ENCODE peak calls at places on chromosomes 16 and 17, in four cellular contexts. W is H9, D is H1, F is mesenchymal stem cell. Y is an unnamed sample.

GRCh38 chr16:18062713-18063112 is 273.8 kb downstream of the NPIPA8 start:
- DNase-seq in W (peak; percentile 33), D (peak; percentile 51), F (no peak), Y (no peak)

GRCh38 chr16:17777461-17777863 is 306.7 kb upstream of the XYLT1 start:
- DNase-seq in F (no peak), W (no peak), D (no peak), Y (no peak)

GRCh38 chr16:2966803-2967184 is 2.4 kb upstream of the PAQR4 start:
- DNase-seq in W (no peak), F (no peak), D (peak; percentile 56), Y (peak; percentile 36)

GRCh38 chr16:56970934-56971767 is 9.4 kb downstream of the CETP start:
- DNase-seq in F (no peak), W (no peak), D (no peak), Y (no peak)

GRCh38 chr16:64865037-64865696 is 256.7 kb downstream of the CDH11 start:
- DNase-seq in W (no peak), D (no peak), F (peak; percentile 52), Y (no peak)

GRCh38 chr16:28863929-28864886 is 565 bp downstream of the SH2B1 start:
- DNase-seq in W (no peak), F (peak; percentile 63), D (no peak), Y (peak; percentile 32)

GRCh38 chr17:81519284-81520020 is 6.9 kb upstream of the ACTG1 start:
- DNase-seq in D (peak; percentile 69), W (peak; percentile 82), F (no peak), Y (peak; percentile 74)

GRCh38 chr17:35089846-35090193 is 26.3 kb upstream of the RFFL start:
- DNase-seq in D (no peak), W (peak; percentile 78), F (peak; percentile 73), Y (peak; percentile 63)

GRCh38 chr17:74738051-74738996 is 1.3 kb downstream of the RAB37 start:
- DNase-seq in W (no peak), F (no peak), D (no peak), Y (no peak)

GRCh38 chr16:30054959-30055553 is 10.5 kb upstream of the ALDOA start:
- DNase-seq in F (peak; percentile 33), W (peak; percentile 86), D (peak; percentile 89), Y (peak; percentile 51)

GRCh38 chr16:8998114-8998513 is 34.4 kb upstream of the USP7 start:
- DNase-seq in D (no peak), W (no peak), F (no peak), Y (peak; percentile 23)

GRCh38 chr16:57620316-57621231 is 7.9 kb upstream of the ADGRG1 start:
- DNase-seq in W (no peak), F (no peak), D (no peak), Y (peak; percentile 94)

GRCh38 chr16:46763147-46763546 is 15.0 kb upstream of the MYLK3 start:
- DNase-seq in W (no peak), F (no peak), D (no peak), Y (no peak)

GRCh38 chr16:89094252-89094901 is 725 bp downstream of the ACSF3 start:
- DNase-seq in D (no peak), W (no peak), F (peak; percentile 33), Y (peak; percentile 39)

GRCh38 chr17:57294075-57294474 is 37.8 kb downstream of the MSI2 start:
- DNase-seq in W (no peak), F (no peak), D (no peak), Y (no peak)

GRCh38 chr17:73192219-73192893 is 499 bp upstream of the COG1 start:
- DNase-seq in D (peak; percentile 77), W (peak; percentile 83), F (peak; percentile 78), Y (peak; percentile 57)

GRCh38 chr17:60107526-60108257 is 29.0 kb upstream of the HEATR6 start:
- DNase-seq in F (no peak), W (no peak), D (no peak), Y (peak; percentile 18)

GRCh38 chr16:88940196-88941050 is 36.6 kb downstream of the CBFA2T3 start:
- DNase-seq in F (no peak), W (peak; percentile 58), D (peak; percentile 72), Y (no peak)

GRCh38 chr17:43226393-43226792 is 2.0 kb downstream of the CCDC200 start:
- DNase-seq in F (no peak), W (peak; percentile 10), D (peak; percentile 11), Y (no peak)

GRCh38 chr17:30920282-30920681 is 1.5 kb upstream of the ADAP2 start:
- DNase-seq in W (peak; percentile 69), F (peak; percentile 80), D (no peak), Y (no peak)
- H3K18ac ChIP-seq in W (no peak overlapping the region), F (peak overlapping the region; percentile 4), D (no peak overlapping the region), Y (no peak overlapping the region)

GRCh38 chr17:50093807-50094206 is 1.3 kb upstream of the PDK2 start:
- DNase-seq in F (no peak), D (no peak), W (no peak), Y (no peak)
- H2BK12ac ChIP-seq in F (no peak overlapping the region), D (no peak overlapping the region), W (no peak overlapping the region), Y (no peak overlapping the region)

DNA sequence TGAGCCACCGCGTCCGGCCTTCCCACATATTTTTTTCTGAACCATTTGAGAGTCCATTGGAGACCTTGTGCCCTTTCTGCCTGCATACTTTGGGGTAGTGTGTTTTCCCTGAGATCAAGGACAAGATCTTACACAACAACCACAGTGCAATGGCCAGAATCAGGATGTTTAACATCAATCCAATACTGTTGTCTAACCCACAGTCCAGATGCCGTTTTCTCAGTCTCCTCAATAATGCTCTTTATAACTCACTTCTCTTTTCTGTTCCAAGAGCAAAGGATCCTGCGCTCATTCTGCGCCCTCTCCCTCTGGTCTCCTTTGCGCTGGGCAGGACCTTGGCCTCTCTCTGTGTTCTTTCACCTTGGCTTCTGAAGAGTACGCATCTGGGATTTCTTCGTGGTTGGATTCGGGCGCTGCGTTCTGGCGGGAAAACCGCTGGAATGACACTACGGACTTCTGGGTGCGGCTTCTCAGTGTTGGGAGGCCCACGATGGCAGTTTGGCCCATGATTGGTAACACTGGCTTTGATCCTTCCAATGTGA is 16.6 kb downstream of the CBX4 start:
- DNase-seq in W (no peak), F (no peak), D (no peak), Y (no peak)
- H4K8ac ChIP-seq in W (no peak overlapping the region), F (no peak overlapping the region), D (no peak overlapping the region), Y (no peak overlapping the region)

DNA sequence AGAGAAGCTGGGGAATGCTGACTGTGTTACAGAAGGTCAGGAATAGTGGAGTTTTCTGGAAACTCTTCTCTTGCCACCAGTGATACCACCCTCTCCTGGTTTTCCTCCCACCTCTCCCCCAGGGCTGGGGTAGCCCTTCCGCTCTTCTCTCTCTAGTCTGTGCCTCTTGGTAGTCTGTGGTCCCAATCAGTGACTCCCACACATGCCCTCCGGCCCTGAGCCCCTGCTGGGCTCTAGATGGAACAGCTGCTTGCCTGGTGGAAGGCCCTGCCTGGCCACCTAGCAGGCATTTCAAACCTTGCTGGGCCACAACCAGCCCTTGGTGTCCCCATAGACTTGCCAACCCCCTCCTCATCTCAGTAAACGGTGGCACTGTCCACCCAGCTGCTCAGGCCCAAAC is 15.2 kb upstream of the MTSS2 start:
- DNase-seq in D (no peak), F (no peak), W (no peak), Y (no peak)
- H3K18ac ChIP-seq in D (no peak overlapping the region), F (peak overlapping the region; percentile 86), W (no peak overlapping the region), Y (no peak overlapping the region)

GRCh38 chr16:87680272-87680644 is 78.0 kb downstream of the JPH3 start:
- DNase-seq in W (no peak), F (no peak), D (no peak), Y (no peak)

GRCh38 chr16:87679593-87680271 is 77.4 kb downstream of the JPH3 start:
- DNase-seq in F (no peak), D (no peak), W (no peak), Y (no peak)

GRCh38 chr16:87678618-87679017 is 76.3 kb downstream of the JPH3 start:
- DNase-seq in F (no peak), D (no peak), W (no peak), Y (peak; percentile 57)

GRCh38 chr16:87675111-87675510 is 72.8 kb downstream of the JPH3 start:
- DNase-seq in F (no peak), W (peak; percentile 61), D (no peak), Y (no peak)

DNA sequence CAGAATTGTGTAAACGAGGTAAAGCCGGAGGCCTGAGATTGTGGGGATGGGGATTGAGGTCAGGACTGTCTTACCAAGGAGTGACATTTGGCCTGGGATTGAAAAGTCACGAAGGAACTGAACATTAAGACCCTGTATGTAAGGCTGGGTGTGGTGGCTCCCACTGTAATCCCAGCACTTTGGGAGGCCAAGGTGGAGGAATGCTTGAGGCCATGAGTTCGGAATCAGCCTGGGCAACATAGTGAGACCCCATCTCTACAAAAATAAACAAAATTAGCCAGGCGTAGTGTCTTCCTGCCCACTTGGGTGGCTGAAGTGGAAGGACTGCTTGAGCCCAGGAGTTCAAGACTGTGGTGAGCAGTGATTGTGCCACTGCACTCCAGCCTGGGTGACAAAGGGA is 75.5 kb downstream of the JPH3 start:
- DNase-seq in F (no peak), W (no peak), D (no peak), Y (no peak)
- H2BK12ac ChIP-seq in F (no peak overlapping the region), W (no peak overlapping the region), D (no peak overlapping the region), Y (no peak overlapping the region)

GRCh38 chr16:85770741-85771140 is 19.8 kb upstream of the C16orf74 start:
- DNase-seq in W (no peak), D (no peak), F (no peak), Y (no peak)

GRCh38 chr16:85765273-85765672 is 14.4 kb upstream of the C16orf74 start:
- DNase-seq in D (no peak), F (no peak), W (no peak), Y (no peak)

GRCh38 chr16:85767569-85767968 is 16.7 kb upstream of the C16orf74 start:
- DNase-seq in F (peak; percentile 90), W (no peak), D (no peak), Y (peak; percentile 58)

GRCh38 chr16:85765767-85766166 is 14.9 kb upstream of the C16orf74 start:
- DNase-seq in D (no peak), F (no peak), W (no peak), Y (no peak)

GRCh38 chr16:85768225-85768624 is 17.3 kb upstream of the C16orf74 start:
- DNase-seq in D (no peak), W (no peak), F (no peak), Y (no peak)
- H4K8ac ChIP-seq in D (peak overlapping the region; percentile 76), W (no peak overlapping the region), F (peak overlapping the region; percentile 47), Y (no peak overlapping the region)

GRCh38 chr17:180380-181212 is 854 bp downstream of the DOC2B start:
- DNase-seq in F (no peak), W (no peak), D (peak; percentile 70), Y (no peak)
- H3K18ac ChIP-seq in F (no peak overlapping the region), W (no peak overlapping the region), D (no peak overlapping the region), Y (no peak overlapping the region)

GRCh38 chr16:4354512-4355409 is 3.6 kb upstream of the PAM16 start:
- DNase-seq in W (no peak), F (no peak), D (no peak), Y (no peak)
- H2BK12ac ChIP-seq in W (no peak overlapping the region), F (no peak overlapping the region), D (peak overlapping the region; percentile 27), Y (no peak overlapping the region)